ENCODE peak calls at places on chromosomes 4 and X, in six cellular contexts. A, Z, H, B, R and G are unnamed samples.

GRCh38 chr4:146981651-146982050 is 36.0 kb upstream of the TTC29 start:
- DNase-seq in A (no peak), Z (no peak), H (peak), B (no peak), R (no peak), G (peak)

GRCh38 chrX:154730271-154730883 is 20.5 kb downstream of the GAB3 start:
- DNase-seq in A (no peak), Z (no peak), H (peak), B (no peak), R (no peak), G (peak)

GRCh38 chr4:147801820-147802219 is 69.9 kb downstream of the ARHGAP10 start:
- DNase-seq in A (no peak), Z (no peak), H (no peak), B (no peak), R (no peak), G (no peak)

GRCh38 chr4:70667710-70668535 is 1.6 kb upstream of the JCHAIN start:
- DNase-seq in A (no peak), Z (no peak), H (peak), B (no peak), R (no peak), G (no peak)

GRCh38 chrX:69238153-69238959 is 73.1 kb upstream of the PJA1 start:
- DNase-seq in A (no peak), Z (no peak), H (no peak), B (no peak), R (no peak), G (no peak)

GRCh38 chr4:150389896-150390530 is 191.9 kb upstream of the MAB21L2 start:
- DNase-seq in A (no peak), Z (no peak), H (peak), B (no peak), R (no peak), G (no peak)

GRCh38 chr4:89283226-89283974 is 24.2 kb downstream of the GPRIN3 start:
- DNase-seq in A (no peak), Z (no peak), H (peak), B (no peak), R (no peak), G (peak)

GRCh38 chr4:183738081-183738673 is 79.1 kb downstream of the TRAPPC11 start:
- DNase-seq in A (no peak), Z (no peak), H (peak), B (no peak), R (no peak), G (no peak)

GRCh38 chr4:148674891-148675290 is 232.7 kb upstream of the NR3C2 start:
- DNase-seq in A (no peak), Z (no peak), H (no peak), B (no peak), R (no peak), G (no peak)

GRCh38 chr4:30904593-30904992 is 184.4 kb downstream of the PCDH7 start:
- DNase-seq in A (no peak), Z (no peak), H (no peak), B (no peak), R (no peak), G (no peak)

GRCh38 chr4:94451669-94452475 is at the start of gene PDLIM5:
- DNase-seq in A (peak), Z (no peak), H (peak), B (peak), R (peak), G (peak)
- TF ChIP-seq CTCF in A (no peak), Z (no peak), H (no peak), B (no peak), R (no peak), G (no peak)

GRCh38 chr4:7861440-7861881 is 78.2 kb downstream of the AFAP1 start:
- DNase-seq in A (peak), Z (peak), H (peak), B (peak), R (no peak), G (peak)
- TF ChIP-seq CTCF in A (no peak), Z (no peak), H (peak), B (no peak), R (no peak), G (peak)

DNA sequence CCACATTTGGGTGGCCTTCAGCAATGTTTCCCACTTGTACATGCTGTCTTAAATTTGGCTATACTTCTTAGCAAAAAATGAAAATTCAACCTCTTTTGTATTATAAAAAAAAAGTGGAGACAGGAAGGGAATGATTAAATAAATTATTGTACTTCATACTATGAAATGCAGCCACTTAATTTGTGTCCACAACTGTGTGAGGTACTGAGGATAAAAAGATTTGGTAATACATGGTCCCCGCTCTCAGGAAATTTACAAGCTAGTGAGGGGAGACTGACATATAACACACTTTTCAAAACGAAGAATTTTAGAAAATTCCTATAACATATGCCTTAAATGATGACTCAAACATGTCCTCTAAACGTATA is 105.0 kb downstream of the HNRNPD start:
- DNase-seq in A (no peak), Z (no peak), H (no peak), B (no peak), R (no peak), G (no peak)
- TF ChIP-seq CTCF in A (no peak), Z (no peak), H (no peak), B (no peak), R (no peak), G (no peak)

GRCh38 chrX:1743105-1743504 is 128.2 kb downstream of the ASMT start:
- DNase-seq in A (no peak), Z (no peak), H (no peak), B (no peak), R (no peak), G (no peak)

GRCh38 chrX:1741828-1742394 is 127.1 kb downstream of the ASMT start:
- DNase-seq in A (no peak), Z (no peak), H (no peak), B (no peak), R (no peak), G (no peak)
- TF ChIP-seq CTCF in A (no peak), Z (no peak), H (no peak), B (no peak), R (no peak), G (no peak)

GRCh38 chr4:113316879-113317278 is 267.4 kb downstream of the ANK2 start:
- DNase-seq in A (peak), Z (no peak), H (no peak), B (no peak), R (no peak), G (no peak)

GRCh38 chr4:113312529-113312928 is 263.1 kb downstream of the ANK2 start:
- DNase-seq in A (peak), Z (no peak), H (no peak), B (no peak), R (no peak), G (no peak)

DNA sequence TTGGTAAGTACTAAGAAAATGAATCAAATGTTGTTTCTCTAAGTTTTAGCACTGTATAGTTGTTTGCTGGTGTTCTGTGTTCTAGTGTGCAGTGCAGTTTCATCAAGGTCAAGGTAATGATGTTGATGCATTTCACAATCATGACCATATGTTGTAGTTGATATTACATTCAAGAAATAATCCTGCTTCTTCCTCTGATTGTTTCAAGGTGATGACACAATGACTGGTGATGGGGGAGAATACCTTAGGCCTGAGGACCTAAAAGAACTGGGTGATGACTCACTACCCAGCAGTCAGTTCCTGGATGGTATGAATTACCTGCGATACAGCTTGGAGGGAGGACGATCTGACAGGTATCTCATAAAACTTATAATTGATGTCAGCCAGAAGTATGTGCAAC is 261.6 kb downstream of the ANK2 start:
- DNase-seq in A (no peak), Z (no peak), H (peak), B (no peak), R (no peak), G (no peak)
- TF ChIP-seq CTCF in A (no peak), Z (no peak), H (no peak), B (no peak), R (no peak), G (no peak)

GRCh38 chr4:142741995-142742394 is 104.1 kb downstream of the INPP4B start:
- DNase-seq in A (peak), Z (no peak), H (no peak), B (no peak), R (no peak), G (no peak)
- TF ChIP-seq CTCF in A (peak), Z (no peak), H (peak), B (no peak), R (no peak), G (peak)